ENCODE peak calls at places on chromosomes 12 and 14, in seven cellular contexts. M is amniotic stem cell, C is memory B cell, K is Kasumi-1, V is Peyer's patch, R is epithelial cell of proximal tubule, S is hypothalamus. L is an unnamed sample.

GRCh38 chr14:94388027-94388895 is at the start of gene SERPINA1:
- DNase-seq in C (no peak), R (peak; percentile 62), K (no peak), S (no peak), M (no peak), V (no peak), L (no peak)

GRCh38 chr12:2137707-2138106 is 84.9 kb downstream of the CACNA1C start:
- DNase-seq in S (no peak), V (no peak), R (no peak), C (no peak), M (no peak), K (no peak), L (no peak)

GRCh38 chr14:71668186-71668912 is 263.9 kb upstream of the RGS6 start:
- DNase-seq in S (no peak), M (no peak), V (no peak), C (no peak), K (no peak), R (no peak), L (no peak)

GRCh38 chr12:98594050-98594853 is 766 bp downstream of the SLC25A3 start:
- DNase-seq in C (no peak), R (no peak), M (no peak), V (no peak), S (no peak), K (no peak), L (peak; percentile 31)

GRCh38 chr12:25957898-25958253 is 606 bp upstream of the RASSF8 start:
- DNase-seq in S (no peak), R (no peak), C (no peak), M (peak; percentile 72), V (no peak), K (peak; percentile 21), L (no peak)

GRCh38 chr12:120625557-120626419 is 14.6 kb upstream of the CABP1 start:
- DNase-seq in K (no peak), C (no peak), V (peak; percentile 19), M (no peak), S (no peak), R (no peak), L (no peak)

GRCh38 chr14:100906420-100906819 is 2.9 kb upstream of the RTL1 start:
- DNase-seq in M (no peak), K (no peak), C (no peak), S (no peak), V (no peak), R (no peak), L (no peak)

GRCh38 chr12:103673891-103674375 is 86.9 kb downstream of the STAB2 start:
- DNase-seq in V (no peak), S (no peak), C (no peak), K (no peak), R (no peak), M (no peak), L (no peak)

GRCh38 chr12:31018106-31018890 is 55.4 kb upstream of the DDX11 start:
- DNase-seq in R (no peak), K (peak; percentile 13), S (no peak), C (no peak), M (no peak), V (no peak), L (peak; percentile 1)

GRCh38 chr12:122022393-122023338 is 982 bp downstream of the BCL7A start:
- DNase-seq in V (no peak), C (peak; percentile 43), S (no peak), R (no peak), M (no peak), K (no peak), L (peak; percentile 53)

GRCh38 chr12:50676761-50677160 is 87.1 kb upstream of the ATF1 start:
- DNase-seq in M (no peak), K (no peak), C (no peak), S (no peak), R (no peak), V (no peak), L (no peak)

GRCh38 chr12:20274008-20274407 is 94.3 kb upstream of the PDE3A start:
- DNase-seq in C (no peak), M (no peak), S (no peak), V (no peak), R (no peak), K (no peak), L (no peak)

GRCh38 chr14:33934938-33935337 is 15.9 kb downstream of the EGLN3 start:
- DNase-seq in K (no peak), S (no peak), C (no peak), M (no peak), R (no peak), V (no peak), L (no peak)

GRCh38 chr14:38210587-38211257 is 3.0 kb downstream of the SSTR1 start:
- DNase-seq in C (no peak), S (no peak), R (no peak), V (no peak), K (no peak), M (no peak), L (no peak)

GRCh38 chr12:20411309-20411708 is 43.0 kb downstream of the PDE3A start:
- DNase-seq in R (no peak), V (no peak), M (no peak), C (no peak), S (no peak), K (no peak), L (no peak)

L was measured in pancreas.